ENCODE peak calls at places on chromosomes 3 and 15, in eight cellular contexts. O is uterus; B is activated naive CD4-positive, alpha-beta T cell treated with anti-CD3 and anti-CD28 coated beads, Interleukin-2, amount 50 U/mL, for 72 hours; G is cardiac septum; R is naive thymus-derived CD8-positive, alpha-beta T cell; C is left cardiac atrium; P is NCI-H524; X is astrocyte. U is an unnamed sample.

GRCh38 chr3:25910997-25911396 is 121.1 kb downstream of the OXSM start:
- DNase-seq in O (no peak), B (peak; percentile 61), G (no peak), R (peak; percentile 12), C (no peak), P (peak; percentile 6), X (no peak), U (no peak)

GRCh38 chr3:59653405-59654119 is 603.7 kb upstream of the CFAP20DC start:
- DNase-seq in O (no peak), B (no peak), G (no peak), R (no peak), C (no peak), P (no peak), X (no peak), U (no peak)

GRCh38 chr3:195271116-195271858 is at the start of gene XXYLT1:
- DNase-seq in O (peak; percentile 90), B (peak; percentile 93), G (peak; percentile 95), R (peak; percentile 92), C (peak; percentile 94), P (peak; percentile 95), X (peak; percentile 68), U (peak; percentile 87)

GRCh38 chr3:185865277-185865676 is 40.4 kb upstream of the IGF2BP2 start:
- DNase-seq in O (no peak), B (no peak), G (no peak), R (no peak), C (no peak), P (no peak), X (no peak), U (no peak)

GRCh38 chr15:80906159-80906775 is 83.4 kb downstream of the MESD start:
- DNase-seq in O (no peak), B (no peak), G (no peak), R (no peak), C (no peak), P (no peak), X (peak; percentile 41), U (peak; percentile 45)

GRCh38 chr3:129553771-129554170 is 10.8 kb downstream of the H1-8 start:
- DNase-seq in O (no peak), B (no peak), G (no peak), R (no peak), C (no peak), P (no peak), X (no peak), U (no peak)

GRCh38 chr15:70855764-70856163 is 1.8 kb upstream of the LARP6 start:
- DNase-seq in O (no peak), B (no peak), G (no peak), R (no peak), C (no peak), P (no peak), X (no peak), U (no peak)

GRCh38 chr3:152771120-152771519 is 63.8 kb upstream of the P2RY1 start:
- DNase-seq in O (no peak), B (no peak), G (no peak), R (no peak), C (no peak), P (no peak), X (no peak), U (no peak)

GRCh38 chr3:125206934-125207333 is 5.6 kb downstream of the SLC12A8 start:
- DNase-seq in O (no peak), B (no peak), G (no peak), R (no peak), C (no peak), P (no peak), X (no peak), U (no peak)

GRCh38 chr15:65305776-65306175 is 1.3 kb downstream of the RNU5B-1 start:
- DNase-seq in O (no peak), B (no peak), G (no peak), R (no peak), C (no peak), P (no peak), X (no peak), U (no peak)

GRCh38 chr3:86245360-86245759 is 745.6 kb downstream of the VGLL3 start:
- DNase-seq in O (no peak), B (no peak), G (no peak), R (no peak), C (no peak), P (no peak), X (no peak), U (no peak)

GRCh38 chr3:105214575-105214974 is 152.1 kb upstream of the ALCAM start:
- DNase-seq in O (no peak), B (no peak), G (no peak), R (no peak), C (no peak), P (no peak), X (no peak), U (no peak)